ENCODE peak calls at places on chromosomes 4 and X, in nine cellular contexts. A is iris pigment epithelial cell; I is pons; N is epithelial cell of prostate; C is NCI-H1092 treated with DMSO at 0.1 percent for 48 hours; L is nucleus accumbens; P is tibial artery; M is mesendoderm; J is activated CD4-positive, alpha-beta T cell treated with anti-CD3 and anti-CD28 coated beads for 36 hours. R is an unnamed sample.

GRCh38 chrX:132272826-132273225 is 53.6 kb upstream of the RAP2C start:
- DNase-seq in A (no peak), I (no peak), N (no peak), C (no peak), L (no peak), P (no peak), M (no peak), J (no peak), R (no peak)

GRCh38 chr4:129999156-129999555 is 903.2 kb downstream of the C4orf33 start:
- DNase-seq in A (no peak), I (no peak), N (no peak), C (no peak), L (no peak), P (no peak), M (no peak), J (no peak), R (no peak)

GRCh38 chr4:147772459-147772969 is 40.6 kb downstream of the ARHGAP10 start:
- DNase-seq in A (peak), I (no peak), N (no peak), C (no peak), L (no peak), P (no peak), M (no peak), J (no peak), R (no peak)

GRCh38 chr4:168516841-168517240 is 20.0 kb downstream of the PALLD start:
- DNase-seq in A (no peak), I (no peak), N (no peak), C (peak), L (no peak), P (no peak), M (no peak), J (no peak), R (no peak)

GRCh38 chr4:90293320-90293719 is 166.1 kb downstream of the CCSER1 start:
- DNase-seq in A (peak), I (no peak), N (no peak), C (peak), L (no peak), P (no peak), M (no peak), J (no peak), R (no peak)

GRCh38 chrX:7083468-7084396 is 63.8 kb upstream of the STS start:
- DNase-seq in A (peak), I (peak), N (peak), C (no peak), L (no peak), P (no peak), M (peak), J (peak), R (no peak)

GRCh38 chrX:16466640-16467432 is 183.1 kb upstream of the S100G start:
- DNase-seq in A (peak), I (no peak), N (peak), C (no peak), L (no peak), P (no peak), M (peak), J (no peak), R (no peak)

GRCh38 chr4:13171292-13172057 is 312.7 kb downstream of the RAB28 start:
- DNase-seq in A (no peak), I (no peak), N (no peak), C (no peak), L (no peak), P (no peak), M (peak), J (no peak), R (no peak)

GRCh38 chr4:66949424-66949823 is 595.9 kb downstream of the CENPC start:
- DNase-seq in A (no peak), I (peak), N (no peak), C (no peak), L (no peak), P (no peak), M (no peak), J (no peak), R (no peak)

GRCh38 chr4:25433966-25434667 is 57.1 kb downstream of the ANAPC4 start:
- DNase-seq in A (no peak), I (no peak), N (no peak), C (no peak), L (no peak), P (peak), M (no peak), J (no peak), R (no peak)

GRCh38 chrX:133640161-133641015 is 225.1 kb upstream of the GPC4 start:
- DNase-seq in A (no peak), I (no peak), N (no peak), C (no peak), L (no peak), P (no peak), M (peak), J (no peak), R (no peak)

GRCh38 chr4:33134366-33134765 is 2414.2 kb downstream of the PCDH7 start:
- DNase-seq in A (no peak), I (no peak), N (no peak), C (no peak), L (peak), P (no peak), M (no peak), J (no peak), R (no peak)

GRCh38 chrX:33336783-33337182 is 125.4 kb upstream of the DMD start:
- DNase-seq in A (peak), I (peak), N (no peak), C (peak), L (no peak), P (no peak), M (peak), J (peak), R (no peak)

GRCh38 chr4:150581611-150582010 is 340 bp upstream of the MAB21L2 start:
- DNase-seq in A (peak), I (peak), N (no peak), C (no peak), L (no peak), P (no peak), M (peak), J (no peak), R (no peak)

R was measured in sciatic nerve.